ENCODE peak calls at places on chromosome 16, in nine cellular contexts. A, R, M, T, E, Z, B, G and U are unnamed samples.

GRCh38 chr16:68902376-68903345 is 59.3 kb downstream of the TANGO6 start:
- DNase-seq in T (peak; percentile 66), G (peak; percentile 60), Z (no peak), A (peak; percentile 63), B (peak; percentile 76), M (no peak), R (no peak), E (no peak), U (peak; percentile 34)

GRCh38 chr16:48905632-48906031 is 295.7 kb upstream of the N4BP1 start:
- DNase-seq in Z (no peak), A (no peak), R (no peak), E (no peak), B (no peak), G (no peak), M (no peak), T (no peak), U (no peak)

GRCh38 chr16:81778861-81779539 is at the start of gene PLCG2:
- DNase-seq in T (peak; percentile 3), G (peak; percentile 45), R (peak; percentile 39), M (peak; percentile 72), A (no peak), B (peak; percentile 67), Z (peak; percentile 47), E (peak; percentile 92), U (peak; percentile 70)

GRCh38 chr16:35750157-35750689 is 2290.8 kb downstream of the TP53TG3F start:
- DNase-seq in T (no peak), M (peak; percentile 43), G (no peak), B (peak; percentile 28), E (no peak), R (no peak), Z (no peak), A (no peak), U (no peak)

GRCh38 chr16:14493791-14494190 is 136.3 kb downstream of the PARN start:
- DNase-seq in R (no peak), T (no peak), G (no peak), M (no peak), A (no peak), E (no peak), B (no peak), Z (no peak), U (no peak)

GRCh38 chr16:8110572-8111514 is 479.5 kb downstream of the TMEM114 start:
- DNase-seq in G (no peak), A (no peak), E (no peak), R (no peak), B (no peak), M (no peak), T (no peak), Z (no peak), U (no peak)

GRCh38 chr16:2497116-2497630 is 16.6 kb upstream of the ATP6V0C start:
- DNase-seq in M (no peak), R (no peak), T (peak; percentile 36), G (peak; percentile 75), B (peak; percentile 82), Z (no peak), A (no peak), E (peak; percentile 83), U (peak; percentile 91)

GRCh38 chr16:19102187-19102872 is 11.4 kb upstream of the ITPRIPL2 start:
- DNase-seq in B (peak; percentile 28), E (no peak), A (no peak), T (no peak), G (no peak), M (no peak), R (no peak), Z (no peak), U (no peak)

GRCh38 chr16:10929853-10930754 is 12.2 kb downstream of the DEXI start:
- DNase-seq in T (no peak), G (no peak), A (no peak), M (no peak), R (no peak), B (no peak), Z (no peak), E (peak; percentile 79), U (no peak)

GRCh38 chr16:10490141-10490540 is 90.3 kb downstream of the EMP2 start:
- DNase-seq in A (no peak), Z (no peak), B (no peak), G (no peak), T (no peak), E (no peak), M (no peak), R (no peak), U (no peak)

GRCh38 chr16:52051773-52052172 is 495.2 kb downstream of the TOX3 start:
- DNase-seq in G (no peak), B (no peak), T (no peak), M (no peak), A (no peak), Z (no peak), E (no peak), R (no peak), U (no peak)

GRCh38 chr16:2398520-2398919 is 30.7 kb upstream of the CCNF start:
- DNase-seq in A (no peak), R (no peak), G (no peak), M (no peak), Z (no peak), T (no peak), E (no peak), B (no peak), U (no peak)

GRCh38 chr16:85310868-85311585 is 198.8 kb upstream of the CIBAR2 start:
- DNase-seq in T (no peak), Z (no peak), G (no peak), M (no peak), E (no peak), A (no peak), R (no peak), B (no peak), U (no peak)

GRCh38 chr16:9311303-9311954 is 220.0 kb downstream of the HAPSTR1 start:
- DNase-seq in B (peak; percentile 52), G (no peak), Z (no peak), T (no peak), E (no peak), M (no peak), A (no peak), R (no peak), U (no peak)

GRCh38 chr16:49739381-49739780 is 116.5 kb downstream of the ZNF423 start:
- DNase-seq in M (no peak), T (no peak), B (no peak), Z (no peak), E (no peak), G (no peak), R (no peak), A (no peak), U (peak; percentile 30)

GRCh38 chr16:19898924-19899604 is 14.4 kb upstream of the GPRC5B start:
- DNase-seq in T (peak; percentile 54), A (peak; percentile 46), E (no peak), R (peak; percentile 53), G (peak; percentile 83), M (peak; percentile 66), B (peak; percentile 76), Z (peak; percentile 60), U (peak; percentile 56)

GRCh38 chr16:70493863-70494770 is 29.2 kb downstream of the COG4 start:
- DNase-seq in B (no peak), M (no peak), T (no peak), E (no peak), G (no peak), A (peak; percentile 28), R (no peak), Z (no peak), U (no peak)

GRCh38 chr16:68475071-68475470 is 26.8 kb upstream of the SMPD3 start:
- DNase-seq in T (no peak), R (no peak), A (no peak), E (no peak), B (no peak), G (no peak), Z (no peak), M (no peak), U (no peak)

GRCh38 chr16:82630688-82631087 is 3.9 kb downstream of the CDH13 start:
- DNase-seq in B (no peak), R (no peak), E (no peak), T (peak; percentile 61), A (peak; percentile 60), Z (no peak), G (no peak), M (no peak), U (no peak)

GRCh38 chr16:68954871-68955635 is 111.7 kb downstream of the TANGO6 start:
- DNase-seq in B (no peak), R (no peak), A (no peak), G (no peak), M (no peak), T (no peak), Z (no peak), E (no peak), U (no peak)

GRCh38 chr16:66422366-66422765 is 4.7 kb upstream of the BEAN1 start:
- DNase-seq in T (no peak), B (no peak), E (no peak), G (no peak), M (peak; percentile 41), Z (no peak), A (no peak), R (no peak), U (no peak)
- H3K27me3 ChIP-seq in T (peaks cover 18% of the 10 kb centered on the region), B (peaks cover 13% of the 10 kb centered on the region), E (peaks cover 17% of the 10 kb centered on the region), G (no peaks in the 10 kb centered on the region), M (peaks cover 7% of the 10 kb centered on the region), Z (peaks cover 8% of the 10 kb centered on the region), A (peaks cover 60% of the 10 kb centered on the region), R (peaks cover 33% of the 10 kb centered on the region), U (peaks cover 25% of the 10 kb centered on the region)

GRCh38 chr16:21566891-21567414 is 32.4 kb upstream of the METTL9 start:
- DNase-seq in R (no peak), B (peak; percentile 51), A (no peak), E (no peak), M (no peak), Z (no peak), T (no peak), G (no peak), U (no peak)
- TF ChIP-seq CTCF in R (no peak), B (no peak), A (no peak), E (no peak), M (no peak), Z (no peak), T (no peak), G (no peak), U (no peak)

DNA sequence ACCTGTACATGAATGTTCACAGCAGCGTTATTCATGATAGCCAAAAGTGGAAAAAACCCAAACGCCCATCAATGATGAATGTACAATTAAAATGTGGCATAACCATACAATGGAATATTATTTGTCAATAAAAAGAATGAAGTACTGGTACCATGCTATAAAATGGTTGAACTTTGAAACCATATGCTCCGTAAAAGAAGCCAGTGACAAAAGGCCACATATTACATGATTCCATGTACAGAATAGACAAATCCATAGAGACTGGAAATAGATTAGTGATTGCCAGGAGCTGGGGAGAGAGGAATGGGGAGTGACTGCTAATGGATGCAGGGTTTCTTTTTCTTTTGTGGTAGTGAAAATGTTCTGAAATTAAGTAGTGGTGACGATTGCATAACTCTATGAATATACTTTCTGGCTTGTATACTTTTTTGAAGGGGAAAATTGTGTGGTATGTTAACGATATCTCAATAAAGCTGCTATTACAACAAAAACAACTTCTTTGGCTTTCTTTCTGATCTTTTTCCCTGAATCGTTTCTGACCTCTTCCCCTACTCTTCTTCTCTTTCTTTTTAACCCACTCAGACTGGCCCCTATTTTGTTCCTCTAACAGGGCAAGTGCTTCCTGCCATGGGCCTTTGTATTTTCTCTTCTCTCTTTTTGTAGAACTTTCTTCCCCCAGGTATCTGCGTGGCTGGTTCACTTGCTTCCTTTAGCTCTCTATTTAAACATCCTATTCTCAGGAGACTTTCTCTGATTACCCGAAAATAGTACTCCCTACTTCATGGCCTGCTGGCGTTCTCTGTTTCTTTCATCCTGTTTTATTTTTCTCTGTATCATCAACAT is 67.9 kb downstream of the FTO start:
- DNase-seq in E (no peak), Z (no peak), G (no peak), T (no peak), B (no peak), A (no peak), R (no peak), M (no peak), U (no peak)
- H3K4me1 ChIP-seq in E (peaks cover 70% of the 10 kb centered on the region), Z (no peaks in the 10 kb centered on the region), G (peaks cover 11% of the 10 kb centered on the region), T (peaks cover 19% of the 10 kb centered on the region), B (peaks cover 76% of the 10 kb centered on the region), A (peaks cover 22% of the 10 kb centered on the region), R (peaks cover 52% of the 10 kb centered on the region), M (peaks cover 5% of the 10 kb centered on the region), U (peaks cover 7% of the 10 kb centered on the region)

GRCh38 chr16:87667443-87667842 is 65.1 kb downstream of the JPH3 start:
- DNase-seq in R (no peak), B (no peak), E (no peak), Z (no peak), T (no peak), M (no peak), A (no peak), G (no peak), U (no peak)
- H3K27me3 ChIP-seq in R (peaks cover 74% of the 10 kb centered on the region), B (no peaks in the 10 kb centered on the region), E (no peaks in the 10 kb centered on the region), Z (no peaks in the 10 kb centered on the region), T (no peaks in the 10 kb centered on the region), M (no peaks in the 10 kb centered on the region), A (peaks cover 53% of the 10 kb centered on the region), G (no peaks in the 10 kb centered on the region), U (no peaks in the 10 kb centered on the region)